ENCODE peak calls at places on chromosomes 7 and 10, in seven cellular contexts. P is astrocyte of the spinal cord, Y is NB4, H is left colon, M is brain microvascular endothelial cell, K is OCI-LY7, D is EH. V is an unnamed sample.

GRCh38 chr7:148623586-148624282 is 33.2 kb downstream of the C7orf33 start:
- DNase-seq in P (peak; percentile 73), Y (no peak), H (no peak), M (peak; percentile 20), K (no peak), D (peak; percentile 56), V (no peak)

GRCh38 chr10:74282853-74283205 is 131.8 kb downstream of the ADK start:
- DNase-seq in P (no peak), Y (no peak), H (no peak), M (no peak), K (no peak), D (peak; percentile 71), V (no peak)

GRCh38 chr7:50631639-50632038 is 66.4 kb upstream of the DDC start:
- DNase-seq in P (no peak), Y (no peak), H (no peak), M (no peak), K (no peak), D (no peak), V (no peak)

GRCh38 chr10:113735913-113736312 is 15.6 kb upstream of the PLEKHS1 start:
- DNase-seq in P (no peak), Y (peak; percentile 27), H (no peak), M (no peak), K (peak; percentile 19), D (peak; percentile 22), V (peak; percentile 7)

GRCh38 chr7:78379148-78379547 is 580.6 kb downstream of the PHTF2 start:
- DNase-seq in P (peak; percentile 36), Y (no peak), H (no peak), M (no peak), K (no peak), D (peak; percentile 64), V (no peak)

GRCh38 chr7:66847879-66848810 is 72.9 kb upstream of the TMEM248 start:
- DNase-seq in P (peak; percentile 68), Y (peak; percentile 93), H (no peak), M (peak; percentile 56), K (no peak), D (peak; percentile 67), V (no peak)

GRCh38 chr7:132970257-132970656 is 111.6 kb downstream of the CHCHD3 start:
- DNase-seq in P (no peak), Y (no peak), H (no peak), M (no peak), K (no peak), D (no peak), V (no peak)

GRCh38 chr10:84478679-84479078 is 150.3 kb downstream of the CCSER2 start:
- DNase-seq in P (no peak), Y (no peak), H (no peak), M (no peak), K (no peak), D (no peak), V (no peak)

GRCh38 chr10:30431435-30431911 is 2.5 kb upstream of the MAP3K8 start:
- DNase-seq in P (no peak), Y (peak; percentile 48), H (peak; percentile 52), M (no peak), K (no peak), D (peak; percentile 42), V (no peak)

GRCh38 chr7:55078465-55079372 is 59.9 kb downstream of the EGFR start:
- DNase-seq in P (no peak), Y (no peak), H (peak; percentile 89), M (no peak), K (no peak), D (no peak), V (no peak)

GRCh38 chr7:42876182-42877068 is 35.4 kb downstream of the C7orf25 start:
- DNase-seq in P (peak; percentile 55), Y (peak; percentile 69), H (peak; percentile 38), M (peak; percentile 67), K (peak; percentile 71), D (peak; percentile 71), V (peak; percentile 46)

GRCh38 chr10:50021646-50022045 is 33.4 kb downstream of the AGAP6 start:
- DNase-seq in P (no peak), Y (no peak), H (no peak), M (no peak), K (no peak), D (no peak), V (no peak)

GRCh38 chr10:104077282-104078151 is 8.2 kb downstream of the COL17A1 start:
- DNase-seq in P (no peak), Y (no peak), H (no peak), M (peak; percentile 37), K (no peak), D (no peak), V (no peak)

GRCh38 chr10:75049316-75050285 is 61.9 kb upstream of the SAMD8 start:
- DNase-seq in P (no peak), Y (no peak), H (no peak), M (no peak), K (no peak), D (no peak), V (no peak)

GRCh38 chr10:34547283-34547682 is 267.8 kb downstream of the PARD3 start:
- DNase-seq in P (no peak), Y (no peak), H (no peak), M (no peak), K (no peak), D (peak; percentile 57), V (no peak)

GRCh38 chr7:87059525-87060287 is at the start of gene ELAPOR2:
- DNase-seq in P (peak; percentile 13), Y (peak; percentile 78), H (peak; percentile 58), M (peak; percentile 4), K (peak; percentile 87), D (peak; percentile 46), V (peak; percentile 45)

V was measured in Jurkat, Clone E6-1.